ENCODE peak calls at places on chromosomes 4 and X, in ten cellular contexts. C, K, W, L, R, Z, Y, T, I and B are unnamed samples.

GRCh38 chr4:125486354-125486753 is 171.6 kb downstream of the FAT4 start:
- DNase-seq in C (no peak), K (no peak), W (no peak), L (no peak), R (no peak), Z (no peak), Y (no peak), T (no peak), I (no peak), B (no peak)

GRCh38 chr4:1418494-1419285 is 12.4 kb upstream of the NKX1-1 start:
- DNase-seq in C (peak; percentile 63), K (no peak), W (no peak), L (no peak), R (no peak), Z (no peak), Y (no peak), T (no peak), I (no peak), B (no peak)

GRCh38 chr4:55411621-55412020 is 15.9 kb downstream of the TMEM165 start:
- DNase-seq in C (no peak), K (no peak), W (peak; percentile 29), L (no peak), R (no peak), Z (no peak), Y (no peak), T (no peak), I (no peak), B (no peak)

GRCh38 chr4:91304292-91304691 is 999.5 kb upstream of the GRID2 start:
- DNase-seq in C (no peak), K (no peak), W (no peak), L (no peak), R (no peak), Z (no peak), Y (no peak), T (no peak), I (no peak), B (no peak)

GRCh38 chrX:47239898-47240545 is 7.2 kb downstream of the USP11 start:
- DNase-seq in C (peak; percentile 36), K (no peak), W (no peak), L (no peak), R (no peak), Z (no peak), Y (no peak), T (no peak), I (no peak), B (no peak)

GRCh38 chr4:13980317-13980716 is 352.8 kb upstream of the BOD1L1 start:
- DNase-seq in C (no peak), K (no peak), W (peak; percentile 99), L (peak; percentile 93), R (no peak), Z (no peak), Y (peak; percentile 18), T (no peak), I (no peak), B (no peak)

GRCh38 chr4:13159041-13159620 is 325.0 kb downstream of the RAB28 start:
- DNase-seq in C (no peak), K (no peak), W (peak; percentile 46), L (no peak), R (no peak), Z (no peak), Y (no peak), T (no peak), I (no peak), B (no peak)

GRCh38 chr4:74262522-74262921 is 45.7 kb upstream of the EPGN start:
- DNase-seq in C (no peak), K (no peak), W (no peak), L (no peak), R (no peak), Z (no peak), Y (no peak), T (no peak), I (no peak), B (no peak)

GRCh38 chrX:29478336-29479069 is 736.9 kb upstream of the MAGEB2 start:
- DNase-seq in C (no peak), K (no peak), W (peak; percentile 45), L (no peak), R (no peak), Z (no peak), Y (peak; percentile 37), T (no peak), I (no peak), B (peak; percentile 53)

GRCh38 chrX:133254666-133255065 is 36.5 kb upstream of the TFDP3 start:
- DNase-seq in C (no peak), K (no peak), W (peak; percentile 23), L (no peak), R (no peak), Z (no peak), Y (peak; percentile 6), T (no peak), I (no peak), B (no peak)

GRCh38 chr4:26029512-26030131 is 115.6 kb downstream of the SMIM20 start:
- DNase-seq in C (no peak), K (no peak), W (no peak), L (no peak), R (no peak), Z (no peak), Y (no peak), T (peak; percentile 8), I (no peak), B (no peak)

GRCh38 chrX:23668335-23668734 is 1.0 kb downstream of the PRDX4 start:
- DNase-seq in C (no peak), K (no peak), W (no peak), L (no peak), R (no peak), Z (no peak), Y (peak; percentile 4), T (no peak), I (no peak), B (peak; percentile 29)

GRCh38 chr4:122632396-122633143 is 11.7 kb upstream of the IL21 start:
- DNase-seq in C (no peak), K (no peak), W (peak; percentile 7), L (no peak), R (no peak), Z (no peak), Y (no peak), T (no peak), I (no peak), B (no peak)

GRCh38 chr4:8278421-8279287 is 9.1 kb downstream of the HTRA3 start:
- DNase-seq in C (no peak), K (no peak), W (peak; percentile 86), L (peak; percentile 86), R (no peak), Z (no peak), Y (peak; percentile 91), T (no peak), I (no peak), B (no peak)

GRCh38 chrX:14779589-14779988 is 93.3 kb downstream of the FANCB start:
- DNase-seq in C (no peak), K (no peak), W (no peak), L (no peak), R (no peak), Z (no peak), Y (peak; percentile 2), T (no peak), I (no peak), B (no peak)

GRCh38 chr4:185165605-185166063 is 22.6 kb downstream of the SLC25A4 start:
- DNase-seq in C (no peak), K (no peak), W (peak; percentile 88), L (peak; percentile 63), R (no peak), Z (no peak), Y (peak; percentile 71), T (no peak), I (no peak), B (no peak)

GRCh38 chr4:128986019-128986418 is 107.3 kb downstream of the SCLT1 start:
- DNase-seq in C (no peak), K (no peak), W (no peak), L (no peak), R (no peak), Z (no peak), Y (no peak), T (no peak), I (no peak), B (no peak)

GRCh38 chrX:70046978-70047377 is 2.8 kb downstream of the AWAT2 start:
- DNase-seq in C (no peak), K (no peak), W (peak; percentile 20), L (no peak), R (no peak), Z (no peak), Y (no peak), T (no peak), I (no peak), B (no peak)

GRCh38 chrX:46758956-46759644 is at the start of gene SLC9A7:
- DNase-seq in C (peak; percentile 90), K (peak; percentile 69), W (peak; percentile 61), L (peak; percentile 57), R (peak; percentile 76), Z (peak; percentile 75), Y (peak; percentile 84), T (peak; percentile 84), I (peak; percentile 76), B (peak; percentile 87)

GRCh38 chr4:78845469-78845868 is 69.3 kb downstream of the BMP2K start:
- DNase-seq in C (no peak), K (no peak), W (peak; percentile 12), L (no peak), R (no peak), Z (no peak), Y (peak; percentile 42), T (peak; percentile 8), I (no peak), B (no peak)

GRCh38 chr4:129231907-129232626 is 136.1 kb downstream of the C4orf33 start:
- DNase-seq in C (no peak), K (no peak), W (peak; percentile 41), L (no peak), R (no peak), Z (no peak), Y (no peak), T (no peak), I (no peak), B (no peak)

GRCh38 chrX:73214366-73215094 is at the start of gene NAP1L2:
- DNase-seq in C (no peak), K (no peak), W (peak; percentile 16), L (no peak), R (no peak), Z (peak; percentile 11), Y (peak; percentile 3), T (peak; percentile 16), I (peak; percentile 24), B (no peak)

GRCh38 chr4:4860381-4860802 is 927 bp downstream of the MSX1 start:
- DNase-seq in C (no peak), K (no peak), W (no peak), L (no peak), R (no peak), Z (no peak), Y (peak; percentile 51), T (peak; percentile 42), I (no peak), B (no peak)

GRCh38 chrX:101230636-101231035 is 11.1 kb downstream of the DRP2 start:
- DNase-seq in C (no peak), K (no peak), W (peak; percentile 80), L (peak; percentile 44), R (no peak), Z (no peak), Y (no peak), T (no peak), I (no peak), B (no peak)

GRCh38 chr4:7987148-7987989 is 47.7 kb upstream of the AFAP1 start:
- DNase-seq in C (peak; percentile 82), K (peak; percentile 56), W (peak; percentile 73), L (peak; percentile 56), R (peak; percentile 75), Z (peak; percentile 72), Y (peak; percentile 78), T (peak; percentile 40), I (peak; percentile 71), B (peak; percentile 81)

GRCh38 chr4:52996261-52997131 is 134.4 kb downstream of the RASL11B start:
- DNase-seq in C (no peak), K (no peak), W (peak; percentile 88), L (peak; percentile 81), R (no peak), Z (no peak), Y (no peak), T (no peak), I (peak; percentile 49), B (no peak)

GRCh38 chr4:5708171-5708828 is at the start of gene EVC2:
- DNase-seq in C (peak; percentile 88), K (peak; percentile 26), W (peak; percentile 62), L (peak; percentile 52), R (peak; percentile 67), Z (peak; percentile 20), Y (no peak), T (peak; percentile 6), I (peak; percentile 55), B (no peak)

GRCh38 chr4:113708250-113708649 is 53.3 kb downstream of the CAMK2D start:
- DNase-seq in C (no peak), K (no peak), W (peak; percentile 17), L (no peak), R (no peak), Z (no peak), Y (no peak), T (no peak), I (no peak), B (peak; percentile 24)